ENCODE peak calls at places on chromosome X, in seven cellular contexts. B, S, P, G, F, V and R are unnamed samples.

GRCh38 chrX:55107911-55108310 is 19.1 kb downstream of the PAGE2 start:
- DNase-seq in F (no peak), B (no peak), P (no peak), V (no peak), S (no peak), G (no peak), R (no peak)

GRCh38 chrX:56785442-56785841 is 56.4 kb downstream of the NBDY start:
- DNase-seq in G (no peak), V (no peak), F (no peak), B (no peak), S (no peak), P (no peak), R (no peak)

GRCh38 chrX:71128166-71128833 is 9.9 kb downstream of the MED12 start:
- DNase-seq in B (peak), F (no peak), S (no peak), P (no peak), V (no peak), G (no peak), R (no peak)

GRCh38 chrX:323721-324628 is 5.4 kb upstream of the GTPBP6 start:
- DNase-seq in F (peak), B (peak), P (peak), S (peak), V (peak), G (peak), R (no peak)

GRCh38 chrX:34874763-34875162 is 67.8 kb upstream of the FAM47B start:
- DNase-seq in F (no peak), B (no peak), V (no peak), G (no peak), P (peak), S (no peak), R (no peak)

GRCh38 chrX:19866626-19867410 is 20.6 kb downstream of the SH3KBP1 start:
- DNase-seq in S (no peak), V (no peak), G (no peak), P (no peak), B (no peak), F (peak), R (no peak)

GRCh38 chrX:125004799-125005198 is 314.9 kb upstream of the TEX13C start:
- DNase-seq in B (no peak), P (no peak), S (no peak), F (no peak), V (no peak), G (no peak), R (no peak)

GRCh38 chrX:16785247-16786138 is 773 bp upstream of the TXLNG start:
- DNase-seq in B (no peak), S (peak), F (no peak), V (peak), G (no peak), P (no peak), R (no peak)

GRCh38 chrX:45191820-45192409 is 8.8 kb downstream of the DIPK2B start:
- DNase-seq in S (no peak), G (no peak), B (no peak), P (no peak), F (no peak), V (no peak), R (no peak)

GRCh38 chrX:44874481-44875184 is 1.6 kb downstream of the KDM6A start:
- DNase-seq in V (no peak), B (peak), S (peak), G (peak), F (peak), P (no peak), R (no peak)

GRCh38 chrX:65933085-65933589 is 106.7 kb downstream of the VSIG4 start:
- DNase-seq in S (no peak), B (no peak), G (no peak), F (no peak), P (no peak), V (no peak), R (no peak)

GRCh38 chrX:38351346-38351745 is 1.1 kb upstream of the OTC start:
- DNase-seq in V (no peak), B (no peak), P (no peak), G (no peak), F (no peak), S (no peak), R (no peak)

GRCh38 chrX:38347136-38347535 is 5.3 kb upstream of the OTC start:
- DNase-seq in G (peak), B (peak), P (no peak), F (peak), V (no peak), S (no peak), R (no peak)

GRCh38 chrX:38358274-38358673 is 5.9 kb downstream of the OTC start:
- DNase-seq in B (no peak), G (peak), F (no peak), S (no peak), V (no peak), P (no peak), R (no peak)

GRCh38 chrX:38352362-38352761 is at the start of gene OTC:
- DNase-seq in V (no peak), B (no peak), S (no peak), P (no peak), G (no peak), F (no peak), R (no peak)
- H3K4me3 ChIP-seq in V (no peak), B (no peak), S (no peak), P (no peak), G (no peak), F (no peak), R (no peak)

GRCh38 chrX:53223955-53224859 is 800 bp downstream of the KDM5C start:
- DNase-seq in F (peak), V (peak), B (peak), P (peak), G (peak), S (no peak), R (no peak)

GRCh38 chrX:53224860-53225797 is at the start of gene KDM5C:
- DNase-seq in S (peak), F (peak), V (peak), B (peak), G (peak), P (peak), R (peak)

GRCh38 chrX:53227224-53227765 is 2.3 kb upstream of the KDM5C start:
- DNase-seq in V (no peak), B (no peak), F (no peak), P (no peak), S (no peak), G (no peak), R (no peak)

DNA sequence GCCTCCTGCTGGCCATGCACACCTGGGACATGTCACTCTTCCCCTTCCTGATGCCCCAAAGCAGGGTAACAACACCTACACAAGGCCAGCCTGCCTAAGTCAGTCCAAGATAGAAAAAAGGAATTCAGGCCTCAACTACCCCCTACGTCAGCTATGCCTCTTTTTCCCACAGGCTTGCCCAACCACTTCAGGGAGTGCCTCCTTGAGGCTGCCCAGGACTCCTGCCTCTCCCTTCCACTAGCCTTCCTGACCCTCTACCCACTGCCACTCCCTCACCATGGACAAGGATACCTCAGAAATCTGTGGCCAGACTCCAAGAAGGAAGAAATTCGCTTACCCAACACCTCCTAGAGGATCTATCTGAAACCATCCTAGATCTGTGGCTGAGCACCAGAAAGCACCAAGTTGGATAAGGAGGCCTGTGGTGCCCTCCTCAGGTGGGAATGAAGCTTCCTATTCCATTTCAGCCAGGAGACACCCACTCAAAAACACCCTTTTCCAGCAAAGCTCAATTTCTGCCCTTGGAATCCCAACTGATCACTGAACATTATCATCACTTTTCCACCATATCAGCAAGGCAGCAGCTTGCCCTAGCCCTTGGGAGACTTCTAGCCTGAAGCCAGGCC is 1.8 kb downstream of the KDM5C start:
- DNase-seq in S (no peak), G (peak), V (no peak), F (no peak), B (peak), P (no peak), R (no peak)
- TF ChIP-seq CTCF in S (peak), G (no peak), V (no peak), F (no peak), B (no peak), P (no peak), R (peak)

GRCh38 chrX:24377911-24378468 is 17.6 kb downstream of the SUPT20HL1 start:
- DNase-seq in F (no peak), G (no peak), P (no peak), S (no peak), V (no peak), B (no peak), R (no peak)
- H3K4me3 ChIP-seq in F (no peak), G (no peak), P (no peak), S (no peak), V (no peak), B (no peak), R (no peak)

GRCh38 chrX:42615161-42615563 is 162.8 kb downstream of the PPP1R2C start:
- DNase-seq in P (no peak), F (peak), B (no peak), S (no peak), G (no peak), V (no peak), R (peak)
- TF ChIP-seq CTCF in P (peak), F (peak), B (no peak), S (peak), G (no peak), V (no peak), R (peak)

GRCh38 chrX:119693996-119694451 is 1.1 kb upstream of the SEPTIN6 start:
- DNase-seq in S (no peak), F (no peak), G (no peak), B (no peak), P (no peak), V (peak), R (no peak)
- H3K4me3 ChIP-seq in S (peak), F (peak), G (no peak), B (no peak), P (peak), V (peak), R (peak)